ENCODE peak calls at places on chromosomes 1 and 21, in seven cellular contexts. U, Z, I, Q, H, M and V are unnamed samples.

GRCh38 chr1:43414634-43415223 is 25.0 kb downstream of the SZT2 start:
- DNase-seq in Z (no peak), Q (no peak), H (peak; percentile 26), I (peak; percentile 62), M (peak; percentile 72), U (peak; percentile 26), V (peak; percentile 24)

GRCh38 chr21:14675774-14676530 is 129.8 kb upstream of the SAMSN1 start:
- DNase-seq in U (no peak), Z (no peak), H (no peak), Q (no peak), I (no peak), M (no peak), V (no peak)

GRCh38 chr1:210475806-210476205 is 147.1 kb downstream of the HHAT start:
- DNase-seq in Z (no peak), Q (no peak), H (no peak), U (no peak), I (no peak), M (no peak), V (no peak)

GRCh38 chr1:70194601-70195000 is 10.8 kb downstream of the LRRC40 start:
- DNase-seq in Z (no peak), U (no peak), I (no peak), M (no peak), H (no peak), Q (no peak), V (no peak)

GRCh38 chr1:113913312-113913668 is 8.2 kb downstream of the DCLRE1B start:
- DNase-seq in U (no peak), H (no peak), Z (no peak), M (no peak), Q (no peak), I (no peak), V (no peak)

GRCh38 chr1:29706936-29707335 is 470.6 kb downstream of the PTPRU start:
- DNase-seq in U (peak; percentile 37), Q (no peak), H (no peak), M (peak; percentile 96), I (peak; percentile 51), Z (no peak), V (peak; percentile 73)

GRCh38 chr1:200401263-200401662 is 8.6 kb downstream of the ZNF281 start:
- DNase-seq in Z (no peak), Q (no peak), M (no peak), U (no peak), H (no peak), I (peak; percentile 40), V (no peak)

GRCh38 chr1:22853651-22854185 is 118.9 kb downstream of the LACTBL1 start:
- DNase-seq in Q (no peak), U (no peak), Z (no peak), M (no peak), I (no peak), H (no peak), V (no peak)

GRCh38 chr1:25985171-25985570 is 12.7 kb downstream of the PAFAH2 start:
- DNase-seq in U (no peak), M (no peak), Z (no peak), Q (no peak), H (no peak), I (no peak), V (no peak)

GRCh38 chr1:109258481-109259466 is 9.4 kb downstream of the CELSR2 start:
- DNase-seq in M (no peak), Q (no peak), H (no peak), I (no peak), U (no peak), Z (no peak), V (no peak)

GRCh38 chr1:185971688-185972087 is 237.5 kb downstream of the HMCN1 start:
- DNase-seq in H (no peak), M (no peak), Q (no peak), Z (no peak), U (peak; percentile 90), I (peak; percentile 66), V (no peak)

GRCh38 chr1:11802973-11803885 is 2.5 kb downstream of the MTHFR start:
- DNase-seq in M (peak; percentile 72), Q (peak; percentile 98), H (peak; percentile 91), I (peak; percentile 98), U (peak; percentile 96), Z (peak; percentile 83), V (peak; percentile 77)

GRCh38 chr1:7346600-7347570 is 424.2 kb upstream of the VAMP3 start:
- DNase-seq in Q (no peak), Z (no peak), I (no peak), U (no peak), H (no peak), M (no peak), V (no peak)

GRCh38 chr1:172557270-172557669 is 24.3 kb downstream of the SUCO start:
- DNase-seq in H (no peak), I (no peak), M (no peak), U (no peak), Z (no peak), Q (no peak), V (no peak)

GRCh38 chr1:115609021-115609420 is 32.7 kb upstream of the VANGL1 start:
- DNase-seq in Z (no peak), U (no peak), Q (no peak), M (no peak), I (no peak), H (no peak), V (no peak)

GRCh38 chr1:81954388-81955023 is 153.8 kb downstream of the ADGRL2 start:
- DNase-seq in M (no peak), H (no peak), Z (no peak), Q (no peak), I (no peak), U (no peak), V (no peak)

GRCh38 chr1:212498243-212498642 is 65.5 kb downstream of the NENF start:
- DNase-seq in U (peak; percentile 38), Z (peak; percentile 23), H (no peak), Q (no peak), I (peak; percentile 85), M (no peak), V (peak; percentile 88)

GRCh38 chr1:25550155-25550506 is 6.7 kb downstream of the LDLRAP1 start:
- DNase-seq in I (no peak), M (no peak), U (peak; percentile 19), H (no peak), Q (no peak), Z (no peak), V (no peak)

GRCh38 chr1:186303911-186304310 is 71.1 kb downstream of the TPR start:
- DNase-seq in Q (no peak), I (no peak), Z (no peak), U (no peak), M (no peak), H (no peak), V (no peak)

GRCh38 chr1:180515857-180516388 is 13.5 kb upstream of the ACBD6 start:
- DNase-seq in U (peak; percentile 80), Z (no peak), I (peak; percentile 92), H (peak; percentile 37), M (peak; percentile 83), Q (no peak), V (peak; percentile 55)

GRCh38 chr1:156821801-156822200 is 5.2 kb upstream of the SH2D2A start:
- DNase-seq in Q (no peak), I (peak; percentile 23), H (no peak), Z (no peak), M (no peak), U (peak; percentile 64), V (no peak)

GRCh38 chr1:39321979-39322378 is 117.5 kb downstream of the MACF1 start:
- DNase-seq in Z (no peak), I (no peak), H (no peak), U (no peak), Q (no peak), M (no peak), V (no peak)

GRCh38 chr1:150567341-150567716 is 12.1 kb downstream of the MCL1 start:
- DNase-seq in Z (no peak), H (no peak), U (peak; percentile 54), I (peak; percentile 78), M (no peak), Q (no peak), V (no peak)

GRCh38 chr1:150564051-150564991 is 15.1 kb downstream of the MCL1 start:
- DNase-seq in Z (no peak), U (peak; percentile 78), Q (peak; percentile 88), M (no peak), I (peak; percentile 59), H (peak; percentile 14), V (no peak)

GRCh38 chr1:150566589-150567340 is 12.6 kb downstream of the MCL1 start:
- DNase-seq in U (no peak), M (no peak), I (no peak), H (peak; percentile 11), Z (no peak), Q (no peak), V (no peak)

GRCh38 chr1:150567717-150568561 is 11.5 kb downstream of the MCL1 start:
- DNase-seq in I (peak; percentile 99), Z (peak; percentile 69), M (peak; percentile 56), H (peak; percentile 89), U (peak; percentile 99), Q (peak; percentile 96), V (peak; percentile 92)

GRCh38 chr1:150568567-150568966 is 10.8 kb downstream of the MCL1 start:
- DNase-seq in I (no peak), M (no peak), H (no peak), Q (no peak), U (no peak), Z (no peak), V (no peak)
- H3K4me3 ChIP-seq in I (peak overlapping the region; percentile 2), M (no peak overlapping the region), H (peak overlapping the region; percentile 8), Q (peak overlapping the region; percentile 46), U (no peak overlapping the region), Z (peak overlapping the region; percentile 69), V (no peak overlapping the region)

DNA sequence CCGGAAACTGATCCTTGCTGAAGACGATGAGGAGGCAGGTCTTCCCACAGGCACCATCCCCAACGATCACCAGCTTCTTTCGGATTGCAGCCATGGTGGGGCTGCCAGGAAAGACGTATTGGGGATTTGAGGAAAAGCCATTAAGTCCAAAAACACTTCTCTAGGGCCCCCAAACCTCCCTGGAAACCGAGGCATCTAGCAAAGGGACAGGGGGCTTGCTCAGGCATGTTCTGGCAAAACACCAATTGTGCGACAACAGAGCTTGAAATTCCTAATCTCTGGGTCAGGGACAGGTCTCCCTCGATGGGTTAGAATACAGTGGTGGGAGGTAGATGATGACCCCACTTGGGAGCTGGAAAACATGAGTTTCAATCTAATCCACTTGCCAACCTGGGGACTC is 3.2 kb downstream of the RHOC start:
- DNase-seq in M (no peak), Q (no peak), Z (no peak), H (no peak), I (no peak), U (no peak), V (no peak)
- H3K4me3 ChIP-seq in M (no peak overlapping the region), Q (no peak overlapping the region), Z (no peak overlapping the region), H (no peak overlapping the region), I (peak overlapping the region; percentile 5), U (no peak overlapping the region), V (no peak overlapping the region)

DNA sequence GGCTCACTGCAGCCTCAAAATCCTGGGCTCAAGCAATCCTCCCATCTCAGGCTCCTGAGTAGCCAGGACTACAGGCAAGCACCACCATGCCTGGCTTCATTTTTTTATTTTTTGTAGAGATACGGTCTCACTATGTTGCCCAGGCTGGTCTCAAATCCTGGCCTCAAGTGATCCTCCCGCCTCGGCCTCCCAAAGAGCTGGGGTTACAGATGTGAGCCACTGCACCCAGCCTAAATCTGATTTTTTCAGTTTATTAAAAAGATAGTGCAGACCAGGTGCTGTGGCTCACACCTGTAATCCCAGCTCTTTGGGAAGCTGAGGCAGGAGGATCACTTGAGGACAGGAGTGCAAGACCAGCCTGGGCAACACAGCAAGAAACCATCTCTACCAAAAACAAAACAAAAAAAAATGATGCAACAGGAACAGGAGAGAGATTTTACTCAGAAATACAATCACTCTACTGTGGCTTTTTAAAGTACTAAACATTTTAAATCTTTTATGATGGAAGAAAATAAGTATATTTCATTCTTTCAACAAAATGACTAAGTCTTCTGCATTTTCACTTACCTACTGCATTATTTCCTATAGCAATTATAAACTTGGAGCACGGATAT is 1.9 kb downstream of the PSMG1 start:
- DNase-seq in I (no peak), Z (no peak), Q (no peak), M (no peak), H (no peak), U (peak; percentile 32), V (no peak)
- H3K4me3 ChIP-seq in I (peak overlapping the region; percentile 83), Z (peak overlapping the region; percentile 85), Q (no peak overlapping the region), M (peak overlapping the region; percentile 93), H (no peak overlapping the region), U (peak overlapping the region; percentile 92), V (peak overlapping the region; percentile 91)

GRCh38 chr1:214187152-214187900 is 93.6 kb upstream of the SMYD2 start:
- DNase-seq in U (no peak), H (no peak), I (no peak), Q (no peak), M (peak; percentile 78), Z (no peak), V (no peak)
- H3K4me3 ChIP-seq in U (no peak overlapping the region), H (no peak overlapping the region), I (peak overlapping the region; percentile 32), Q (peak overlapping the region; percentile 12), M (peak overlapping the region; percentile 47), Z (peak overlapping the region; percentile 41), V (no peak overlapping the region)